ENCODE peak calls at places on chromosomes 4 and X, in four cellular contexts. G is posterior cingulate gyrus, M is T-helper 2 cell, F is NCI-H1436. P is an unnamed sample.

GRCh38 chrX:110561036-110561435 is 202.4 kb downstream of the RTL9 start:
- DNase-seq in F (no peak), G (no peak), M (no peak), P (no peak)

GRCh38 chrX:69031181-69031580 is 134.1 kb downstream of the PJA1 start:
- DNase-seq in G (no peak), M (no peak), F (no peak), P (no peak)

GRCh38 chr4:113350576-113350975 is 301.1 kb downstream of the ANK2 start:
- DNase-seq in G (no peak), F (no peak), M (no peak), P (no peak)

GRCh38 chr4:74480267-74480666 is 35.3 kb downstream of the AREG start:
- DNase-seq in G (no peak), M (no peak), F (no peak), P (no peak)

GRCh38 chr4:138952405-138952804 is 63.2 kb upstream of the NOCT start:
- DNase-seq in F (no peak), G (no peak), M (no peak), P (no peak)

GRCh38 chrX:120090208-120090607 is 12.7 kb upstream of the RHOXF2B start:
- DNase-seq in F (no peak), M (no peak), G (no peak), P (no peak)

GRCh38 chr4:7812921-7813320 is 126.7 kb downstream of the AFAP1 start:
- DNase-seq in M (no peak), F (no peak), G (no peak), P (no peak)

GRCh38 chr4:38160487-38161207 is 200.4 kb downstream of the PTTG2 start:
- DNase-seq in F (peak; percentile 70), G (no peak), M (peak; percentile 40), P (peak; percentile 10)

GRCh38 chr4:3746701-3747581 is 19.2 kb upstream of the ADRA2C start:
- DNase-seq in M (no peak), G (no peak), F (no peak), P (no peak)

GRCh38 chr4:127501103-127501502 is 131.7 kb upstream of the INTU start:
- DNase-seq in M (no peak), G (no peak), F (no peak), P (no peak)

GRCh38 chr4:104571341-104571740 is 76.6 kb upstream of the CXXC4 start:
- DNase-seq in G (no peak), M (no peak), F (no peak), P (no peak)

GRCh38 chr4:103450693-103451092 is 252.6 kb upstream of the CENPE start:
- DNase-seq in G (no peak), F (no peak), M (no peak), P (no peak)

GRCh38 chr4:55866973-55867574 is 13.6 kb downstream of the EXOC1 start:
- DNase-seq in M (no peak), G (no peak), F (peak; percentile 40), P (no peak)

GRCh38 chr4:3449047-3449573 is 7.3 kb downstream of the HGFAC start:
- DNase-seq in G (no peak), M (no peak), F (no peak), P (no peak)

GRCh38 chrX:51494409-51494808 is 2.0 kb downstream of the NUDT11 start:
- DNase-seq in M (no peak), G (no peak), F (no peak), P (no peak)

GRCh38 chr4:81565137-81565870 is 93.6 kb upstream of the RASGEF1B start:
- DNase-seq in G (peak; percentile 82), F (no peak), M (no peak), P (no peak)

GRCh38 chr4:180932365-180933001 is 1310.7 kb upstream of the TENM3 start:
- DNase-seq in F (no peak), M (no peak), G (no peak), P (no peak)

GRCh38 chrX:15946783-15947550 is 92.4 kb upstream of the AP1S2 start:
- DNase-seq in G (no peak), M (no peak), F (no peak), P (no peak)

GRCh38 chr4:6815029-6815836 is 32.7 kb downstream of the KIAA0232 start:
- DNase-seq in G (no peak), F (no peak), M (no peak), P (no peak)

GRCh38 chr4:97911236-97911906 is 231.9 kb downstream of the STPG2 start:
- DNase-seq in F (no peak), G (no peak), M (no peak), P (no peak)

GRCh38 chrX:45771114-45771513 is 570.4 kb upstream of the DIPK2B start:
- DNase-seq in F (no peak), G (no peak), M (no peak), P (no peak)

GRCh38 chr4:87003266-87003665 is 68.5 kb downstream of the AFF1 start:
- DNase-seq in F (no peak), M (no peak), G (no peak), P (no peak)

GRCh38 chrX:371907-372306 is 14.8 kb downstream of the PPP2R3B start:
- DNase-seq in F (no peak), M (no peak), G (no peak), P (no peak)

GRCh38 chr4:54165438-54165837 is 63.7 kb upstream of the PDGFRA start:
- DNase-seq in M (no peak), F (no peak), G (no peak), P (no peak)

GRCh38 chr4:143558286-143558685 is 44.8 kb downstream of the SMARCA5 start:
- DNase-seq in F (no peak), G (no peak), M (no peak), P (no peak)

GRCh38 chr4:89496851-89497250 is 189.3 kb upstream of the GPRIN3 start:
- DNase-seq in F (no peak), G (no peak), M (no peak), P (no peak)

GRCh38 chr4:3640587-3640962 is 108.4 kb upstream of the LRPAP1 start:
- DNase-seq in G (no peak), M (no peak), F (no peak), P (no peak)

GRCh38 chr4:103415801-103416200 is 217.7 kb upstream of the CENPE start:
- DNase-seq in G (no peak), F (no peak), M (no peak), P (no peak)

GRCh38 chr4:94523033-94523590 is 71.4 kb downstream of the PDLIM5 start:
- DNase-seq in F (no peak), G (no peak), M (no peak), P (no peak)

GRCh38 chr4:139735381-139736256 is 70.0 kb downstream of the MGST2 start:
- DNase-seq in F (peak; percentile 72), M (no peak), G (peak; percentile 27), P (no peak)

GRCh38 chr4:48490012-48490679 is at the start of gene ZAR1:
- DNase-seq in G (no peak), M (no peak), F (no peak), P (no peak)

GRCh38 chr4:183808102-183808466 is 97.0 kb upstream of the STOX2 start:
- DNase-seq in G (no peak), M (no peak), F (no peak), P (no peak)

GRCh38 chr4:4271912-4272311 is 18.0 kb downstream of the LYAR start:
- DNase-seq in M (no peak), F (no peak), G (no peak), P (no peak)

GRCh38 chrX:82973641-82974040 is 534.4 kb upstream of the POU3F4 start:
- DNase-seq in G (no peak), M (no peak), F (no peak), P (no peak)

GRCh38 chrX:130702867-130703707 is 199.9 kb downstream of the ENOX2 start:
- DNase-seq in G (no peak), F (no peak), M (no peak), P (no peak)

P was measured in T-helper 9 cell.